ENCODE peak calls at places on chromosomes 4 and X, in four cellular contexts. One of them, this sample, is unnamed.

GRCh38 chr4:67892905-67893304 is 9.1 kb upstream of the TMPRSS11D start:
- DNase-seq in adrenal gland: no peak
- DNase-seq in heart right ventricle: no peak
- DNase-seq in heart left ventricle: no peak
- DNase-seq in this sample: no peak

GRCh38 chrX:150975655-150976390 is 7.3 kb upstream of the HMGB3 start:
- DNase-seq in adrenal gland: no peak
- DNase-seq in heart right ventricle: peak
- DNase-seq in heart left ventricle: no peak
- DNase-seq in this sample: no peak

GRCh38 chrX:75596178-75596577 is 73.3 kb upstream of the ZDHHC15 start:
- DNase-seq in adrenal gland: no peak
- DNase-seq in heart right ventricle: peak
- DNase-seq in heart left ventricle: no peak
- DNase-seq in this sample: no peak

GRCh38 chr4:5887361-5888221 is 5.3 kb downstream of the CRMP1 start:
- DNase-seq in adrenal gland: no peak
- DNase-seq in heart right ventricle: no peak
- DNase-seq in heart left ventricle: no peak
- DNase-seq in this sample: peak

GRCh38 chrX:10356979-10357378 is 200.2 kb downstream of the CLCN4 start:
- DNase-seq in adrenal gland: no peak
- DNase-seq in heart right ventricle: no peak
- DNase-seq in heart left ventricle: no peak
- DNase-seq in this sample: no peak

GRCh38 chrX:22575161-22575845 is 302.6 kb downstream of the CBLL2 start:
- DNase-seq in adrenal gland: no peak
- DNase-seq in heart right ventricle: no peak
- DNase-seq in heart left ventricle: no peak
- DNase-seq in this sample: no peak

GRCh38 chr4:33063238-33063637 is 2343.1 kb downstream of the PCDH7 start:
- DNase-seq in adrenal gland: no peak
- DNase-seq in heart right ventricle: no peak
- DNase-seq in heart left ventricle: no peak
- DNase-seq in this sample: no peak

GRCh38 chrX:23784487-23785301 is 1.7 kb downstream of the SAT1 start:
- DNase-seq in adrenal gland: no peak
- DNase-seq in heart right ventricle: no peak
- DNase-seq in heart left ventricle: no peak
- DNase-seq in this sample: no peak

GRCh38 chr4:95465010-95465409 is 83.8 kb downstream of the UNC5C start:
- DNase-seq in adrenal gland: no peak
- DNase-seq in heart right ventricle: no peak
- DNase-seq in heart left ventricle: no peak
- DNase-seq in this sample: no peak

GRCh38 chrX:108090474-108091265 is 672 bp downstream of the PSMD10 start:
- DNase-seq in adrenal gland: no peak
- DNase-seq in heart right ventricle: no peak
- DNase-seq in heart left ventricle: no peak
- DNase-seq in this sample: no peak

GRCh38 chrX:57596109-57596870 is 4.5 kb downstream of the ZXDB start:
- DNase-seq in adrenal gland: no peak
- DNase-seq in heart right ventricle: no peak
- DNase-seq in heart left ventricle: no peak
- DNase-seq in this sample: no peak

GRCh38 chrX:17809273-17809672 is 51.8 kb downstream of the RAI2 start:
- DNase-seq in adrenal gland: no peak
- DNase-seq in heart right ventricle: no peak
- DNase-seq in heart left ventricle: no peak
- DNase-seq in this sample: no peak

GRCh38 chr4:52106701-52107100 is 55.6 kb downstream of the SPATA18 start:
- DNase-seq in adrenal gland: no peak
- DNase-seq in heart right ventricle: no peak
- DNase-seq in heart left ventricle: no peak
- DNase-seq in this sample: no peak

GRCh38 chr4:173168396-173169177 is at the start of gene GALNT7:
- DNase-seq in adrenal gland: peak
- DNase-seq in heart right ventricle: peak
- DNase-seq in heart left ventricle: peak
- DNase-seq in this sample: peak

GRCh38 chr4:180913750-180914149 is 1329.5 kb upstream of the TENM3 start:
- DNase-seq in adrenal gland: no peak
- DNase-seq in heart right ventricle: no peak
- DNase-seq in heart left ventricle: no peak
- DNase-seq in this sample: no peak

GRCh38 chr4:86036729-86037128 is 323.1 kb downstream of the MAPK10 start:
- DNase-seq in adrenal gland: no peak
- DNase-seq in heart right ventricle: no peak
- DNase-seq in heart left ventricle: no peak
- DNase-seq in this sample: no peak

GRCh38 chrX:71177327-71177726 is 32.7 kb downstream of the NLGN3 start:
- DNase-seq in adrenal gland: peak
- DNase-seq in heart right ventricle: no peak
- DNase-seq in heart left ventricle: no peak
- DNase-seq in this sample: no peak

GRCh38 chrX:153375571-153375970 is 25.6 kb downstream of the PNMA6E start:
- DNase-seq in adrenal gland: no peak
- DNase-seq in heart right ventricle: no peak
- DNase-seq in heart left ventricle: no peak
- DNase-seq in this sample: no peak

GRCh38 chr4:29151584-29151983 is 1568.6 kb upstream of the PCDH7 start:
- DNase-seq in adrenal gland: no peak
- DNase-seq in heart right ventricle: no peak
- DNase-seq in heart left ventricle: no peak
- DNase-seq in this sample: no peak

GRCh38 chr4:159127745-159128518 is 25.1 kb downstream of the RAPGEF2 start:
- DNase-seq in adrenal gland: no peak
- DNase-seq in heart right ventricle: no peak
- DNase-seq in heart left ventricle: no peak
- DNase-seq in this sample: no peak

GRCh38 chrX:150849996-150850720 is 48.3 kb downstream of the CD99L2 start:
- DNase-seq in adrenal gland: no peak
- DNase-seq in heart right ventricle: no peak
- DNase-seq in heart left ventricle: no peak
- DNase-seq in this sample: no peak

GRCh38 chr4:10809905-10810304 is 125.3 kb upstream of the CLNK start:
- DNase-seq in adrenal gland: no peak
- DNase-seq in heart right ventricle: no peak
- DNase-seq in heart left ventricle: no peak
- DNase-seq in this sample: no peak

GRCh38 chrX:23904096-23904495 is 3.6 kb downstream of the APOO start:
- DNase-seq in adrenal gland: no peak
- DNase-seq in heart right ventricle: no peak
- DNase-seq in heart left ventricle: no peak
- DNase-seq in this sample: no peak

DNA sequence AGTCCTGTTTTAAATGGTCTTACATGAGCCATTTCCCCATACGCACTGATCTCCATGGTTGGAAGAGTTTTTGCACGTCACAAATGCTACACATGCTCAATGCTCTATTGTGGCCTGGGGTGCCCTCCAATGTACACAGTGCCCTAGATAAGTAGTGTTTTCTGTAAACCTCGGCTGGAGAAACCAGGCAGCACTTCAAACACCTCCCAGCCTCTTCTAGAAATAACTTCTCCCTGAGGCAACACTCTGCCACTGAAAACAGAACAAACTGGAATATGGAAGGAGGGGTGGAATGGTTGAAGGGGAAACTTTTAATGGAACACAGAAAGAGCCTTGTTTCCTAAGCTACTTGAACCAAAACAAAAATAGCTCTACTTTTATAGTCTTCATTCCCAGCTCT is 123.9 kb upstream of the CBR4 start:
- DNase-seq in adrenal gland: no peak
- DNase-seq in heart right ventricle: no peak
- DNase-seq in heart left ventricle: no peak
- DNase-seq in this sample: no peak
- H3K27ac ChIP-seq in adrenal gland: no peak
- H3K27ac ChIP-seq in heart right ventricle: peak
- H3K27ac ChIP-seq in heart left ventricle: peak
- H3K27ac ChIP-seq in this sample: peak

DNA sequence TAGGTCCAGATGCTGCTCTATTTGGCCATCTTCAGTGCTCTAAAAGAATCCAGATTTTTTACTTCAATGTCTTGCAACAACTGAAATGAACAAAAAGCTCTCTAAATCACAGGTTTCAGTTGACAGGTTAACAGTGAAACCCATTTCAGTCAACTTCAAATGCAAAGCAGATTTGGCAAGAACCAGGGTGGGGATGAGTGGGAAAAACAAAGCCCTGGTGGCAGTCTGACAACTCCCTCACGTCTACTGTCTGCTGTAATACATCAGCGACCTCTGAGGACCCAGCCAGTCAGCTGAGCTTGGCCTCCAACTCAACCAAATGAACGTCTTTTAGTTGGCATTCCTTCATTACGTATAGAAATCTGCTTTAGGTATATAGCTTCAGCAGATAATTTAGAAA is 95.8 kb downstream of the COL25A1 start:
- DNase-seq in adrenal gland: no peak
- DNase-seq in heart right ventricle: no peak
- DNase-seq in heart left ventricle: no peak
- DNase-seq in this sample: no peak
- H3K27ac ChIP-seq in adrenal gland: no peak
- H3K27ac ChIP-seq in heart right ventricle: no peak
- H3K27ac ChIP-seq in heart left ventricle: no peak
- H3K27ac ChIP-seq in this sample: no peak

GRCh38 chr4:74983229-74983628 is 50.3 kb downstream of the PARM1 start:
- DNase-seq in adrenal gland: no peak
- DNase-seq in heart right ventricle: no peak
- DNase-seq in heart left ventricle: no peak
- DNase-seq in this sample: no peak
- H3K27ac ChIP-seq in adrenal gland: no peak
- H3K27ac ChIP-seq in heart right ventricle: no peak
- H3K27ac ChIP-seq in heart left ventricle: no peak
- H3K27ac ChIP-seq in this sample: no peak

GRCh38 chr4:73704314-73705055 is 35.9 kb upstream of the CXCL8 start:
- DNase-seq in adrenal gland: peak
- DNase-seq in heart right ventricle: peak
- DNase-seq in heart left ventricle: no peak
- DNase-seq in this sample: no peak

GRCh38 chr4:73705056-73705432 is 35.3 kb upstream of the CXCL8 start:
- DNase-seq in adrenal gland: no peak
- DNase-seq in heart right ventricle: no peak
- DNase-seq in heart left ventricle: no peak
- DNase-seq in this sample: no peak

GRCh38 chr4:73707269-73707875 is 33.0 kb upstream of the CXCL8 start:
- DNase-seq in adrenal gland: no peak
- DNase-seq in heart right ventricle: no peak
- DNase-seq in heart left ventricle: no peak
- DNase-seq in this sample: no peak

GRCh38 chr4:73706811-73707210 is 33.6 kb upstream of the CXCL8 start:
- DNase-seq in adrenal gland: no peak
- DNase-seq in heart right ventricle: no peak
- DNase-seq in heart left ventricle: no peak
- DNase-seq in this sample: no peak

GRCh38 chr4:73705721-73706120 is 34.6 kb upstream of the CXCL8 start:
- DNase-seq in adrenal gland: no peak
- DNase-seq in heart right ventricle: no peak
- DNase-seq in heart left ventricle: no peak
- DNase-seq in this sample: no peak
- H3K27ac ChIP-seq in adrenal gland: no peak
- H3K27ac ChIP-seq in heart right ventricle: peak
- H3K27ac ChIP-seq in heart left ventricle: no peak
- H3K27ac ChIP-seq in this sample: no peak

DNA sequence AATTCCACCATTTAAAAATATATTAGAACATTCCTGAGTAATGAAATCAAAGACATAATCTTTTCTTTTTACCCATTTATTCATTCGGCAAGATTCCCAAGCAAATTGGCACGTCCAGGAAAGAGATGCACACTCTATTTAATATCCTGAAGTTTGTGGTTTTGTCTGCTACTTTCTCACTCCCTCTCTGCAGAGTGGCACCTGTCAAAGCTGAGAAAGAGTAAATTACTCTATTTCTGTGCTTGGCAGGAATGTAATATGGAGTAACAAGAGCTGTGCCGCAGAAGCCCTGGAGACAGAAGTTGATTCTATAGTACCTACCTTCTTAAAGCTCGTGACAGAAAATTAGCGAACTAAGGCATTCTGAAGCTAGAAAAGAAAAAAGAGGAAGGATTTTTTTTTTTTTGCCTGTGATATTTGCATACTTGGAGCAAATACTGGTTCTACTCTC is 5.5 kb downstream of the GSTCD start:
- DNase-seq in adrenal gland: no peak
- DNase-seq in heart right ventricle: no peak
- DNase-seq in heart left ventricle: no peak
- DNase-seq in this sample: no peak
- H3K27ac ChIP-seq in adrenal gland: no peak
- H3K27ac ChIP-seq in heart right ventricle: no peak
- H3K27ac ChIP-seq in heart left ventricle: no peak
- H3K27ac ChIP-seq in this sample: no peak

DNA sequence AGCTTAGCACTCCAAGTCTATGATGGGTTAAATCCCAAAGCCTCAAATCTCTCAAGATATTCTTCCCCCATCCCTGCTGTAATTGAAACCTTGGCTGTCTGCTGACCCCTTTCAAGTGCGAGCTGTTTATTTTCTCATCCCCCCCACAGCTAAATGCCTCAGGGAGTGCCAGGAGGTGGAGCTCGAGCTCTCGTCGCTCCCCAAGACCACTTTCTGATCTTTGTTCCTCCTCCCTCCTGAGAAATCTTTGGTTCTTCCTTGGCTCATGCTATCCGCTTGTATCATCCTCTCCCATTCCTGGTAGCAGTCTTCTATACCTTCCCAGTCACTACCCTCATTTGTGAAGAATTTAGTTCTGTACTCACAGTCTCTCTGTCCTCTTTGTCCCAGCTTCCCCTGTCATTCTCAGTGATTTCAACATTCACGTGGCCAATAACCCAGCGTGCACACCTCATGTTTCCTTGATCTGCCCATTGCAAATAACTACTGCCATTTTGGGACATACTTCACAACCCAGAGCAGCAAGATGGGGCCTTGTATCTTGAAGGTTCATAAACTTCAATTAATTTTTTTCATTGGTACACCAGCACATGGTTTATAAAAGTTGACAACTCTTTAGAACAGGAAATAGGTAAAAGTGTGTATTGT is 9.2 kb upstream of the SLC25A43 start:
- DNase-seq in adrenal gland: no peak
- DNase-seq in heart right ventricle: no peak
- DNase-seq in heart left ventricle: no peak
- DNase-seq in this sample: no peak
- H3K27ac ChIP-seq in adrenal gland: no peak
- H3K27ac ChIP-seq in heart right ventricle: no peak
- H3K27ac ChIP-seq in heart left ventricle: no peak
- H3K27ac ChIP-seq in this sample: no peak

This sample was measured in caudate nucleus.